ENCODE peak calls at places on chromosomes 1 and 21, in nine cellular contexts. Q, I, C, T, E, J, A, O and D are unnamed samples.

GRCh38 chr1:221912230-221912629 is 170.3 kb upstream of the DUSP10 start:
- DNase-seq in I (no peak), O (no peak), C (no peak), E (no peak), A (no peak), J (no peak), Q (no peak), T (no peak), D (no peak)

GRCh38 chr1:20931930-20932436 is 144.9 kb upstream of the HP1BP3 start:
- DNase-seq in C (no peak), J (no peak), I (no peak), T (no peak), Q (no peak), E (no peak), A (no peak), O (no peak), D (no peak)

GRCh38 chr1:200173097-200173629 is 145.7 kb downstream of the NR5A2 start:
- DNase-seq in C (no peak), Q (no peak), O (no peak), I (no peak), T (no peak), J (no peak), E (no peak), A (no peak), D (no peak)

GRCh38 chr1:175508320-175509110 is 234.9 kb downstream of the TNR start:
- DNase-seq in J (no peak), E (no peak), C (no peak), Q (no peak), T (no peak), A (no peak), I (no peak), O (no peak), D (no peak)

GRCh38 chr1:47208374-47208850 is 18.6 kb upstream of the PDZK1IP1 start:
- DNase-seq in Q (no peak), C (no peak), J (no peak), A (no peak), E (peak), O (no peak), T (no peak), I (no peak), D (no peak)

GRCh38 chr1:172883387-172883791 is 167.4 kb downstream of the TNFSF18 start:
- DNase-seq in J (no peak), A (no peak), O (peak), E (no peak), Q (no peak), I (no peak), C (no peak), T (no peak), D (no peak)

GRCh38 chr1:22117851-22118250 is 25.0 kb downstream of the WNT4 start:
- DNase-seq in A (no peak), T (no peak), I (peak), J (no peak), E (peak), Q (no peak), O (peak), C (no peak), D (no peak)

GRCh38 chr1:19081218-19081893 is 124.9 kb upstream of the IFFO2 start:
- DNase-seq in E (no peak), T (peak), Q (no peak), J (peak), A (no peak), I (no peak), O (peak), C (no peak), D (peak)

GRCh38 chr1:26887125-26887524 is 3.0 kb downstream of the GPN2 start:
- DNase-seq in E (no peak), O (peak), T (no peak), J (peak), I (no peak), A (no peak), C (peak), Q (no peak), D (peak)

GRCh38 chr1:183195146-183195571 is 9.1 kb downstream of the LAMC2 start:
- DNase-seq in J (no peak), O (no peak), C (no peak), A (no peak), Q (peak), T (no peak), I (no peak), E (no peak), D (no peak)

GRCh38 chr21:45539796-45540600 is 2.2 kb downstream of the SLC19A1 start:
- DNase-seq in E (peak), T (peak), O (no peak), I (peak), C (no peak), A (no peak), J (no peak), Q (no peak), D (no peak)

GRCh38 chr1:22673486-22674409 is 20.7 kb downstream of the C1QB start:
- DNase-seq in E (no peak), J (peak), O (peak), T (peak), A (peak), C (no peak), Q (peak), I (peak), D (peak)

GRCh38 chr1:159843459-159843858 is 16.8 kb downstream of the SLAMF8 start:
- DNase-seq in C (no peak), T (no peak), E (no peak), I (no peak), O (no peak), A (no peak), Q (no peak), J (no peak), D (no peak)

GRCh38 chr21:45471229-45472052 is 66.5 kb downstream of the COL18A1 start:
- DNase-seq in J (peak), T (peak), E (peak), Q (no peak), I (no peak), A (no peak), C (peak), O (no peak), D (no peak)

GRCh38 chr1:40313329-40313957 is 3.6 kb downstream of the COL9A2 start:
- DNase-seq in C (no peak), E (no peak), A (no peak), Q (no peak), T (no peak), J (no peak), O (peak), I (no peak), D (peak)

GRCh38 chr21:29230541-29231275 is 68.0 kb upstream of the BACH1 start:
- DNase-seq in O (no peak), Q (no peak), T (no peak), C (no peak), A (no peak), E (no peak), I (no peak), J (no peak), D (no peak)

GRCh38 chr1:173405758-173406344 is 71.3 kb upstream of the PRDX6 start:
- DNase-seq in J (no peak), A (no peak), Q (no peak), I (no peak), T (no peak), C (no peak), O (no peak), E (no peak), D (no peak)

GRCh38 chr1:17632541-17633193 is 93.2 kb downstream of the ARHGEF10L start:
- DNase-seq in A (no peak), T (no peak), E (no peak), O (no peak), I (no peak), Q (no peak), J (no peak), C (no peak), D (no peak)

GRCh38 chr1:197029749-197030148 is 37.3 kb downstream of the F13B start:
- DNase-seq in C (no peak), E (no peak), A (no peak), T (no peak), J (no peak), Q (no peak), I (no peak), O (no peak), D (no peak)

GRCh38 chr21:43585924-43586411 is 73.3 kb downstream of the HSF2BP start:
- DNase-seq in Q (peak), I (peak), J (peak), E (peak), O (no peak), A (no peak), T (peak), C (no peak), D (peak)

GRCh38 chr1:29315876-29316275 is 79.6 kb downstream of the PTPRU start:
- DNase-seq in O (no peak), T (no peak), I (no peak), A (no peak), J (no peak), Q (no peak), E (no peak), C (no peak), D (no peak)

GRCh38 chr1:114549137-114549536 is 32.3 kb downstream of the BCAS2 start:
- DNase-seq in E (no peak), I (no peak), A (no peak), J (no peak), C (no peak), T (no peak), Q (no peak), O (no peak), D (no peak)

GRCh38 chr1:167137285-167138192 is 43.7 kb downstream of the STYXL2 start:
- DNase-seq in E (no peak), A (no peak), O (no peak), I (no peak), T (no peak), Q (no peak), J (no peak), C (no peak), D (no peak)

GRCh38 chr1:158930504-158930903 is 848 bp upstream of the PYHIN1 start:
- DNase-seq in O (no peak), A (no peak), J (no peak), I (no peak), T (no peak), C (no peak), Q (no peak), E (no peak), D (no peak)

GRCh38 chr1:232459826-232460225 is 170.1 kb downstream of the SIPA1L2 start:
- DNase-seq in O (no peak), C (no peak), J (no peak), I (no peak), E (no peak), A (no peak), T (no peak), Q (no peak), D (no peak)

DNA sequence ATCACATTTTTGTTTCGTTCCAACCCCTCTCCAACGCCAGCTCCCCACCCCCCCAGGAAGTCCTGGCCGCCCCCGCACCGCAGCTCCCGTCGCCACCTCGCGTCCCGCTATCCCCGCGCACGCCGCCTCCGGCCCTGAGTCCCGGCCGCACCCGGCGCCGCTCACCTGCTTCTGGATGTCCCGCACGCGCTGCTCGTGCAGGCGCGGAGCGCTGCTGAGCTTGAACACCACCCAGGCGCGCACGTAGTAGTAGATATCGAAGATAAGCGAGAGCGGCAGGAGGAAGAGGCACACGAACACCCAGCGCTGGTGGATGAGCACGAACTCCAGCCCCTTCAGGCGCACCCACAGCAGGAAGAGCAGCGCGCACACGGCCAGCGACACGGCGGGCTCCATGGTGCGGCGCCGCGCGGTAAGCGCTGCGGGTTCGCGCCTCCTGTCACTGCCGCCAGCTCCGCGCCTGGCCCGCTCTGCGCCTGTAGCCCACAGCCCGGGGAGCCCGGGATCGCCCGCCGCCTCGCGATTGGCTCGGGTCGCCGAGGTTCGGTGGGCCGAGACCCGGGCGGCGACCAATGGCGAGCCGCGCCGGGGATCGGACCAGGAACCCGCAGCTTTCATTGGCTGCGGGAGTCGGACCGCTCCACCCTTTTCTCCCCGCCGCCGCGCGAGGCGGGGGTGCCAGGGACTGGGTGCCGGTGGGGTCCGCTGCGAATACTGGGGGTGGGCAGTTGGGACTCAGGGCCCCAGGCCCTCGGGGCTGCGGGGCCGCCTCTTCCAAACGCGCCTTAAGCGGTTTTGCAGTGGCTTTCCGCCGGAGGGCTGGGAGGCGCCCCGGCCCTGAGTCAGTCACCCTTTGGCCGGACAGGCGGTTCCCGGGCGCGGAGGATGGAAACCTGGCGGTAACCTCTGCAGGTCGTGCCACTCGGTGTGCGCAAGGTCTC is at the start of gene DHCR24:
- DNase-seq in O (peak), Q (peak), I (peak), C (peak), J (peak), E (peak), A (peak), T (peak), D (peak)
- TF ChIP-seq POLR2A in O (peak), Q (peak), I (no peak), C (peak), J (peak), E (no peak), A (peak), T (peak), D (peak)

DNA sequence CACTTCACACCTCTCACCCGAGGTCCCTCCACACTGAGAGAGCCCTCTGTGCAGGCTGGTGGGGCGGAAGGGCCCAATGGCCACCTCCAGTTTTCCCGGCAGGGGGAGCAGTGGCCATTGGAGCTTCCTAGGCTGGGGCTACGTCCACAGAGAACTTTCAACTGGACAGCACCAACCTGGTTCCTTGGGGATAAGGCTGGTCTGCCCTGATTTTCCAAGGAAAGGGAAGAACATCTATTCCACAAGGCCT is 20.3 kb upstream of the LAPTM5 start:
- DNase-seq in E (no peak), C (peak), O (no peak), T (no peak), J (no peak), Q (no peak), I (no peak), A (no peak), D (no peak)
- TF ChIP-seq POLR2A in E (no peak), C (no peak), O (no peak), T (no peak), J (no peak), Q (no peak), I (no peak), A (no peak), D (no peak)

DNA sequence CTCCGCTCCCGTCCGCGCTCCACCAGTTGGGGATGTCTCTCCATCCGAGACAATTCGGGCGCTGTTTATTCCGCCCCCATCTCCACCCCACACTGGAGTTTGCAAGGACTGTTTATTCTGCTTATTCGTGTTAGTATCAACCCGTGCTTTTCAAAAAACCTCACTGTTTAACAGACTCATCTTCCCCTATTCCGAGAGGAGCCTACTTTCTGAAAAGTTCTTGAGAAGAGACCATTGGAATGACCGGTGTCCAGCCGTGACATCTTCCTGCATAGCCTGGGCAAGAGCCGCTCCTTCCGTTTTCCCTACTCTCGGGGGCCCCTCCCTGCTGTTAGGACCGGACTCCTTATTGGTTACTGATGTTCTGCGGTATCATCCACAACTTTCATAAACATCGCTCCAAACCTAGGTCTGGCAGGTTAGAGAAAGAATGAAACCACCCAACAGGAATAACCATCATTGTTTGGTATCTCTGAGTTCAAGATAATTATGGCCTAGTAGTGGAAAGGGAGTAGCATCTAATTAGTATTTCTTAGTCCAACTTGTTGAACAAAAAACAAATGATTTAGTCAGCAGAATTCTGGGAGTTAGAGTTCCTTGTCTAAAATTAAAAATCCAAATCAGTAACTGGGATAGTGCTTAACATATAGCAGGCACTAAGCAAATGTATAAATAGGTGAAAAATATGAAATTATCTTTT is 804 bp downstream of the STXBP3 start:
- DNase-seq in I (peak), A (no peak), Q (peak), C (peak), J (peak), O (peak), T (peak), E (peak), D (peak)
- TF ChIP-seq POLR2A in I (no peak), A (no peak), Q (peak), C (no peak), J (no peak), O (peak), T (peak), E (peak), D (peak)

DNA sequence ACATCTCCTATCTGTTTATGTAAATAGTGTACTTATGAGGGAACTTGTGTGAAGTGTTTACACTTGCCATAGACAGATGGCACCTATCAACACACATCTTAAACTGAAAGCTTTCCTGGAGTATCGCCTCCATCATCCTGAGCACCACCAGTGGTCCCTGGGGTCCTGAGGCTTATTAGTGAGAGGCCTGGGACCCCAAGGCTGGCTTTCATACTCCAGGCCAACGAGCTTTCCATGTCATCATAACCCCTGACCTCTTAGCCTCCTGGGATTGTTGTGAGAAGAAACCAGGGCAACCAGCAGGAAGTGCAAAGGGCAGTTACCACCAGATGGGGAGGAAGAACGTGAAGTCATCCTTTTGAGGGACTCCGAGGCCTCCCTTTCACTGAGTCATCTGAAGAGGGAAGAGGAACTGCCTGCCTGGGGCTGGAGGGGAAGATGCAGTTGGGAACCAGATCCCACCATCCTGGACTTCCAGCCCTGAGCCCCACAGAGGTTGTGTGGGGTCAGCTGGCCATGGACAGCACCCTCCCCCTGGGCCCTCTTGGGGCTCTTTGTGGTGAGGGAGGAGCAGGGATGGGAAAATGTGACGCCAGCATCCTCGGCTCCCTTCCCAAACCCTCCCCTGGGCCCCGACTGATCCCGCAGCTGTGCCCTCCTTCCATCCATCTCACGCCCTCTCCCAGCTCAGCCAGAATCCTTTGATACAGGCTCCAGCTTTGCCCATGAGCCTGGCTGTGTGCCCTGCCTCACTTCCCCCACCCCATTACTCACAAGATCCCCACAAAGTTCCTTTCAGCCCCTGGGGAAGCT is 5.8 kb downstream of the INKA2 start:
- DNase-seq in A (no peak), C (no peak), I (no peak), O (peak), T (peak), Q (no peak), J (peak), E (no peak), D (peak)
- TF ChIP-seq POLR2A in A (no peak), C (no peak), I (no peak), O (no peak), T (peak), Q (no peak), J (no peak), E (no peak), D (no peak)

GRCh38 chr1:149887456-149888159 is 11.8 kb upstream of the BOLA1 start:
- DNase-seq in I (peak), E (peak), A (peak), C (peak), Q (peak), J (peak), T (peak), O (peak), D (peak)
- TF ChIP-seq POLR2A in I (no peak), E (peak), A (peak), C (peak), Q (peak), J (peak), T (no peak), O (peak), D (peak)

DNA sequence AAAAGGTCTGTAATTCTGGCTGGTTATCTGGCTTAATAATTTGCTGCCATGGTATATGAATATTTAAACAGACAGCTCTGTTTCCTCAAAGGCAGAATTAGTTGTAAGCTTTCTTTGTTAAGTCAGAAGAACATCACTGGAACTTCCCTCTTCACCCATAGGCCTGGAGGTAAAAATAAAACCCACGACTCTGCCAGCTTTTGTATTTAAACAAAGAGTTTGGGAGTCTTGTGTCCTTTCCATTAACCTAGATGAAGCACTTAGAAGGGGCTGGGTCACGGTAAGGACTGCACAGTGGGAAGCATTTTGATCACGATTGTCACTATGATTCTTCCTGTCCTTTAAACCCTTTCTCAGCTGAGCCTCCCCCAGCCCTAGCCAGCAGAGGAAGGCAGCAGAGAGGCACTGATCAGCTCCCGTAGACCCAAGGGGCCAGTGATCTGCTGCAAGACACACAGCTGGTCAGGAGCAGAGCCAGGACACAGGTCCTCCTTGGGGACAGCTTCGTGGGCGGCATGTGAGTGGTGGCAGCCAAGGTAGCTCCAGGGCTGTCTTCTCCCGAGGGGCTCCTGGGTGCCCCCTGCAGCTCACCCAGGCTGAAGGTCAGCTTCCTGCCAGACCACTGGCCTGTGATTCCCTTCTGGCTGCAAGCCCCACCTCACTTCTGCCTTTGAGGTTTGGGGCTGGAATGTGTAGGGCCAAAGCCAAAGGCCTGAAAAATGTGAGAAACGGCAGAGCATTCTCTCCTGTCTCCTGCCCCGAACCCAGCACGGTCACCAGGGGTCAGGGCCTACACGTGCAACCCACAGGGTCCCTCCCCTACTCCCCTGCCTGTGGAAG is 4.0 kb upstream of the LAPTM5 start:
- DNase-seq in C (no peak), T (no peak), Q (no peak), I (no peak), E (no peak), A (no peak), J (no peak), O (peak), D (peak)
- TF ChIP-seq POLR2A in C (no peak), T (no peak), Q (no peak), I (no peak), E (no peak), A (no peak), J (no peak), O (no peak), D (no peak)

GRCh38 chr1:234772345-234773147 is 162.6 kb upstream of the IRF2BP2 start:
- DNase-seq in O (peak), E (peak), A (peak), I (peak), J (peak), T (peak), Q (peak), C (no peak), D (peak)
- TF ChIP-seq POLR2A in O (peak), E (no peak), A (peak), I (no peak), J (peak), T (no peak), Q (no peak), C (no peak), D (peak)

GRCh38 chr1:226061793-226062557 is 541 bp upstream of the H3-3A start:
- DNase-seq in I (peak), C (peak), T (peak), Q (no peak), J (peak), E (peak), A (peak), O (peak), D (peak)
- TF ChIP-seq POLR2A in I (no peak), C (peak), T (peak), Q (peak), J (peak), E (peak), A (no peak), O (peak), D (peak)